ENCODE peak calls at places on chromosome 4, in ten cellular contexts. E, Q, W, J, K, A, H, O, S and T are unnamed samples.

GRCh38 chr4:175560628-175561027 is 251.4 kb downstream of the GPM6A start:
- DNase-seq in E (no peak), Q (no peak), W (peak), J (no peak), K (no peak), A (no peak), H (no peak), O (no peak), S (no peak), T (no peak)

GRCh38 chr4:41646862-41647261 is 101.7 kb downstream of the PHOX2B start:
- DNase-seq in E (no peak), Q (no peak), W (no peak), J (no peak), K (no peak), A (no peak), H (no peak), O (no peak), S (no peak), T (no peak)

GRCh38 chr4:101136373-101137370 is 210.7 kb downstream of the PPP3CA start:
- DNase-seq in E (no peak), Q (no peak), W (no peak), J (no peak), K (no peak), A (no peak), H (no peak), O (no peak), S (no peak), T (no peak)

GRCh38 chr4:98661356-98662054 is 3.1 kb upstream of the TSPAN5 start:
- DNase-seq in E (no peak), Q (no peak), W (peak), J (no peak), K (no peak), A (no peak), H (no peak), O (no peak), S (peak), T (no peak)

GRCh38 chr4:8235224-8235623 is 34.3 kb upstream of the HTRA3 start:
- DNase-seq in E (peak), Q (no peak), W (no peak), J (no peak), K (no peak), A (no peak), H (no peak), O (no peak), S (no peak), T (no peak)

GRCh38 chr4:185718578-185719492 is 93.2 kb downstream of the SORBS2 start:
- DNase-seq in E (no peak), Q (no peak), W (no peak), J (no peak), K (no peak), A (no peak), H (no peak), O (no peak), S (no peak), T (no peak)

GRCh38 chr4:186820371-186820990 is 96.8 kb upstream of the FAT1 start:
- DNase-seq in E (no peak), Q (no peak), W (no peak), J (no peak), K (peak), A (no peak), H (peak), O (no peak), S (no peak), T (peak)

GRCh38 chr4:77393981-77394380 is 211.6 kb upstream of the CXCL13 start:
- DNase-seq in E (no peak), Q (no peak), W (no peak), J (no peak), K (no peak), A (no peak), H (no peak), O (no peak), S (no peak), T (no peak)

GRCh38 chr4:136484996-136485395 is 1047.3 kb downstream of the PCDH18 start:
- DNase-seq in E (no peak), Q (no peak), W (no peak), J (no peak), K (peak), A (no peak), H (no peak), O (no peak), S (no peak), T (no peak)

GRCh38 chr4:132646186-132646585 is 502.9 kb upstream of the PCDH10 start:
- DNase-seq in E (no peak), Q (no peak), W (peak), J (no peak), K (no peak), A (no peak), H (no peak), O (no peak), S (no peak), T (no peak)

GRCh38 chr4:182174979-182175378 is 68.2 kb upstream of the TENM3 start:
- DNase-seq in E (no peak), Q (no peak), W (no peak), J (no peak), K (no peak), A (no peak), H (no peak), O (no peak), S (no peak), T (no peak)

GRCh38 chr4:61605971-61606370 is 405.8 kb downstream of the ADGRL3 start:
- DNase-seq in E (no peak), Q (no peak), W (no peak), J (no peak), K (no peak), A (no peak), H (no peak), O (no peak), S (no peak), T (no peak)

GRCh38 chr4:67885727-67886126 is 1.9 kb upstream of the TMPRSS11D start:
- DNase-seq in E (no peak), Q (no peak), W (peak), J (peak), K (peak), A (no peak), H (no peak), O (no peak), S (peak), T (no peak)

GRCh38 chr4:22988526-22988925 is 295.8 kb downstream of the GBA3 start:
- DNase-seq in E (no peak), Q (no peak), W (no peak), J (no peak), K (no peak), A (no peak), H (no peak), O (no peak), S (no peak), T (no peak)

GRCh38 chr4:165743422-165743821 is 129.6 kb upstream of the TLL1 start:
- DNase-seq in E (no peak), Q (no peak), W (no peak), J (no peak), K (no peak), A (no peak), H (no peak), O (no peak), S (no peak), T (no peak)

GRCh38 chr4:165740911-165741310 is 132.1 kb upstream of the TLL1 start:
- DNase-seq in E (no peak), Q (no peak), W (peak), J (no peak), K (peak), A (no peak), H (no peak), O (no peak), S (no peak), T (no peak)

GRCh38 chr4:165738571-165738970 is 134.5 kb upstream of the TLL1 start:
- DNase-seq in E (no peak), Q (no peak), W (peak), J (no peak), K (no peak), A (no peak), H (no peak), O (no peak), S (peak), T (no peak)

GRCh38 chr4:165737309-165737972 is 135.6 kb upstream of the TLL1 start:
- DNase-seq in E (no peak), Q (no peak), W (peak), J (no peak), K (no peak), A (no peak), H (no peak), O (no peak), S (no peak), T (no peak)
- H3K27ac ChIP-seq in E (no peak), Q (no peak), W (peak), J (no peak), K (no peak), A (no peak), H (no peak), O (no peak), S (no peak), T (no peak)

GRCh38 chr4:140363558-140363957 is 9.9 kb upstream of the SCOC start:
- DNase-seq in E (no peak), Q (no peak), W (no peak), J (no peak), K (no peak), A (no peak), H (no peak), O (no peak), S (no peak), T (no peak)

GRCh38 chr4:140363051-140363450 is 10.4 kb upstream of the SCOC start:
- DNase-seq in E (no peak), Q (no peak), W (no peak), J (no peak), K (no peak), A (no peak), H (peak), O (no peak), S (no peak), T (no peak)

GRCh38 chr4:140372607-140373327 is 679 bp upstream of the SCOC start:
- DNase-seq in E (peak), Q (no peak), W (peak), J (no peak), K (peak), A (no peak), H (peak), O (no peak), S (peak), T (peak)

GRCh38 chr4:140368686-140369085 is 4.8 kb upstream of the SCOC start:
- DNase-seq in E (no peak), Q (no peak), W (no peak), J (no peak), K (no peak), A (no peak), H (no peak), O (no peak), S (no peak), T (no peak)

DNA sequence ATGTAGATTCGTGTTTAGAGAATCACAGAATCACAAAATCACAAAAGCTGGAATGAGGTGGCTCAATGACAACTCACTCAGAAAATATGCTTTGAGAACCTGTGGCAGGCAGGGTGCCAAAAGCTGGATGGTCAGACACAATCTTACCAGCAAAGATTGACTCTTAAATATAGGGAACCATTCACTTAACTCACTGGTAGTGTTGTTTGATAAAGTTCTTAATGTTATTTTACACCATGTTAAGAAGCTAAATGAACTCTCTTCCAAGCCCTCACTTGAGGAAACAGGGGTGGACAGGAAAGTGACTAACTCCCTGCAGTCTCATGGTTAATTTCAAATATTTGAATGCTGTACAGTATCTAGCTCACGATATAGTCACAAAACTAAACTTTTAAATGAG is 5.7 kb upstream of the SCOC start:
- DNase-seq in E (no peak), Q (no peak), W (peak), J (peak), K (peak), A (no peak), H (no peak), O (no peak), S (peak), T (no peak)
- H3K27ac ChIP-seq in E (no peak), Q (no peak), W (no peak), J (no peak), K (no peak), A (no peak), H (no peak), O (no peak), S (no peak), T (no peak)

GRCh38 chr4:188430384-188430783 is 291.1 kb downstream of the TRIML1 start:
- DNase-seq in E (no peak), Q (no peak), W (no peak), J (no peak), K (no peak), A (no peak), H (no peak), O (no peak), S (no peak), T (no peak)

GRCh38 chr4:188429965-188430364 is 290.7 kb downstream of the TRIML1 start:
- DNase-seq in E (no peak), Q (no peak), W (no peak), J (no peak), K (no peak), A (no peak), H (no peak), O (no peak), S (no peak), T (no peak)

GRCh38 chr4:188432328-188432727 is 293.1 kb downstream of the TRIML1 start:
- DNase-seq in E (no peak), Q (no peak), W (no peak), J (no peak), K (peak), A (no peak), H (no peak), O (no peak), S (no peak), T (no peak)

GRCh38 chr4:188433916-188434315 is 294.7 kb downstream of the TRIML1 start:
- DNase-seq in E (no peak), Q (no peak), W (no peak), J (no peak), K (no peak), A (no peak), H (no peak), O (no peak), S (no peak), T (no peak)

DNA sequence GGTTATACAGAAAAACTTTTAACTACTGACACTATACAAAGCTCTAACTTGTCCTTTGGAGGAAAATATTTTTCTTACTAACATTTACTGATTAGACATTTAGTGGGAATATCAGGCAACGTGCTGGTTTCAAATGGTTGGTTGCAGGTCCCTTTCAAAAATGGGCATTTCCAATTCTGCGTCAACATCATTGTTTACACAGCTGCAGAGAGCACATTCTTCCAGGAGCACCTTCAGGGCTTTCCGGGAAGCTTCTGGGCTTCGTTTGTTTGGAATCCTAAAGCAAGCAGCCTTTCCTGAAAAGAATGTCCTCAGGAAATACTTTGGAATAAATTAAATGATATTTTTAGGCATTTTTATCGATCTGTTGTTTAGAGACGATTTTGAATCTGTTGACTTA is 289.7 kb downstream of the TRIML1 start:
- DNase-seq in E (no peak), Q (no peak), W (peak), J (no peak), K (peak), A (no peak), H (no peak), O (no peak), S (peak), T (no peak)
- H3K27ac ChIP-seq in E (no peak), Q (no peak), W (peak), J (no peak), K (no peak), A (no peak), H (no peak), O (no peak), S (no peak), T (no peak)

DNA sequence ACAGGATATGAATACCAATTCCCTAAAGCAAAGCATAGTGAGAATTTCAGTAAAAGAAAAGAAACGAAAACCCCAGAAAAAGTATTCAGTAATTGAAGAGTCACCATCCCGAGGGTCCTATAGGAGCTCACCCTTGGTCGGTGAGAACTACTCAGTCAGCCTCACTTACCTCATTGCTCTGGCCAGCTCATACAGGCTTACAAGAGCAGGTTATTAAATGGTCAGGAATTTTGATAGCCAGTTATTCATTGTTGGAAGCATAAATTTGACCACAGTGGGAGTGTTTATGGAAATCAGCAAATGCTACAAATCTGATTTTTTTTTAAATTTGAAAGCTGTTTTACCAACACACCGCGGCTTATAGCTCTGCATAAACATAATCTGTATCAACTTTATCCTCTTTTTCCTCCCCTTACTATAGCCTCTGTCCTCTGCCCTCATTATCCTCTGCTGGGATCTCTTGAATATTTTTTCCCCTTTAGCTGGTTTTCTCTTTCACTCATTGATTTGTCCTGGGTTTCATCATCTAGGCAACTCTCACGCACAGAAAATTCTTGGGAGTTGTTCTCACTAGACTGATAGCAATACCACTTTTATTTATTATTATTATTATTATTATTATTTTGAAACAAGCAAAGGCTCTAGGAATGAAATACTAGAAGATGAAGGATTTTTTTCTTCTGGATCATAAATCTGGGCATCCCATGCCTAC is 11.1 kb upstream of the CXCL2 start:
- DNase-seq in E (no peak), Q (no peak), W (peak), J (peak), K (peak), A (no peak), H (no peak), O (no peak), S (peak), T (no peak)
- H3K27ac ChIP-seq in E (no peak), Q (no peak), W (peak), J (peak), K (no peak), A (peak), H (no peak), O (peak), S (peak), T (no peak)

GRCh38 chr4:159232465-159233106 is 129.7 kb downstream of the RAPGEF2 start:
- DNase-seq in E (no peak), Q (no peak), W (no peak), J (no peak), K (no peak), A (no peak), H (no peak), O (no peak), S (no peak), T (no peak)
- H3K27ac ChIP-seq in E (no peak), Q (no peak), W (no peak), J (no peak), K (no peak), A (no peak), H (no peak), O (no peak), S (no peak), T (no peak)

GRCh38 chr4:88794087-88794486 is 96.5 kb upstream of the NAP1L5 start:
- DNase-seq in E (no peak), Q (no peak), W (no peak), J (no peak), K (no peak), A (no peak), H (no peak), O (no peak), S (no peak), T (no peak)

GRCh38 chr4:88792268-88792781 is 94.7 kb upstream of the NAP1L5 start:
- DNase-seq in E (no peak), Q (no peak), W (peak), J (no peak), K (peak), A (no peak), H (no peak), O (no peak), S (peak), T (no peak)

GRCh38 chr4:88793473-88793872 is 95.8 kb upstream of the NAP1L5 start:
- DNase-seq in E (no peak), Q (no peak), W (no peak), J (no peak), K (no peak), A (no peak), H (no peak), O (no peak), S (no peak), T (no peak)

GRCh38 chr4:88792821-88793220 is 95.2 kb upstream of the NAP1L5 start:
- DNase-seq in E (no peak), Q (no peak), W (no peak), J (no peak), K (peak), A (no peak), H (no peak), O (no peak), S (no peak), T (no peak)

GRCh38 chr4:88791274-88791673 is 93.6 kb upstream of the NAP1L5 start:
- DNase-seq in E (no peak), Q (no peak), W (peak), J (no peak), K (peak), A (no peak), H (no peak), O (no peak), S (no peak), T (no peak)
- H3K27ac ChIP-seq in E (no peak), Q (no peak), W (peak), J (no peak), K (no peak), A (no peak), H (no peak), O (no peak), S (no peak), T (no peak)

DNA sequence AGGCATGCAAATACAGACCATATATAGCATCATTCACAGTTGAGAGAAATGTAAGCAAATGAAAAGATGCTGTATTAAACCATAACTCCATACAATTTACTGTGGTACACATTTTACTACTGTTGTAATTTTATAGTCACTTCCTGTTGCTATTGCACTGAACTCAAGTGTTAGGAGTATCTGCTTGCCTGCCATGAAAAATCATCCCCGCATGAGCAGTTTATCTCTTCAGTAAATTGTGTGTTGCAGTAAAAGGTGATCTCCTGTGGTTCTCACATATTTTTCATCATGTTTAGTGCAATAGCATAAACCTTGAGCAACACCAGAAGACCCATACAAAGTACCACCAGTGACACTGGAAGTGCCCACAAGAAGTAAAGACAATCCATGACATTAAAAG is 1153.4 kb downstream of the FAT4 start:
- DNase-seq in E (no peak), Q (no peak), W (no peak), J (no peak), K (no peak), A (no peak), H (no peak), O (no peak), S (no peak), T (no peak)
- H3K27ac ChIP-seq in E (no peak), Q (no peak), W (no peak), J (no peak), K (no peak), A (no peak), H (no peak), O (no peak), S (no peak), T (no peak)